ENCODE peak calls at places on chromosomes 11 and 22, in four cellular contexts. W is pancreas, Q is fibroblast of lung, C is hepatocyte. V is an unnamed sample. For H3K36me3, the result is how much of the 10 kb centered on the place peaks cover.

GRCh38 chr11:10263929-10264328 is 30.1 kb downstream of the SBF2 start:
- DNase-seq in W (no peak), Q (peak), C (no peak), V (peak)

GRCh38 chr11:114121138-114121537 is 61.6 kb downstream of the ZBTB16 start:
- DNase-seq in W (no peak), Q (no peak), C (no peak), V (no peak)

GRCh38 chr11:132556316-132556715 is 976.0 kb downstream of the OPCML start:
- DNase-seq in W (no peak), Q (no peak), C (no peak), V (no peak)

GRCh38 chr11:61891331-61892084 is at the start of gene FADS3:
- DNase-seq in W (peak), Q (peak), C (peak), V (peak)

GRCh38 chr11:68118753-68119448 is 2.3 kb downstream of the CHKA start:
- DNase-seq in W (no peak), Q (peak), C (peak), V (no peak)

GRCh38 chr22:50185384-50186087 is at the start of gene TRABD:
- DNase-seq in W (peak), Q (peak), C (peak), V (no peak)

GRCh38 chr11:27282806-27283205 is 80.2 kb downstream of the CCDC34 start:
- DNase-seq in W (no peak), Q (peak), C (no peak), V (no peak)

GRCh38 chr22:48796295-48797015 is 1031.2 kb downstream of the BRD1 start:
- DNase-seq in W (no peak), Q (no peak), C (no peak), V (no peak)

GRCh38 chr22:29979645-29980303 is 96.8 kb downstream of the MTMR3 start:
- DNase-seq in W (no peak), Q (no peak), C (no peak), V (peak)

GRCh38 chr22:23088199-23088604 is 17.9 kb downstream of the GNAZ start:
- DNase-seq in W (no peak), Q (no peak), C (no peak), V (no peak)

GRCh38 chr11:125111341-125112234 is at the start of gene TMEM218:
- DNase-seq in W (peak), Q (peak), C (peak), V (peak)

GRCh38 chr11:130666781-130667251 is 218.4 kb downstream of the ADAMTS15 start:
- DNase-seq in W (no peak), Q (peak), C (no peak), V (no peak)

GRCh38 chr11:134069996-134070845 is 1.3 kb downstream of the JAM3 start:
- DNase-seq in W (no peak), Q (no peak), C (no peak), V (no peak)

GRCh38 chr22:44129614-44129976 is 51.1 kb upstream of the PARVG start:
- DNase-seq in W (no peak), Q (peak), C (no peak), V (no peak)

GRCh38 chr11:11389238-11389637 is 36.2 kb upstream of the CSNK2A3 start:
- DNase-seq in W (no peak), Q (no peak), C (no peak), V (no peak)

GRCh38 chr11:67646535-67647336 is 3.8 kb downstream of the ACY3 start:
- DNase-seq in W (no peak), Q (no peak), C (no peak), V (no peak)

GRCh38 chr22:24503137-24503850 is 8.2 kb downstream of the UPB1 start:
- DNase-seq in W (peak), Q (peak), C (peak), V (no peak)

GRCh38 chr11:68269414-68270081 is 2.2 kb downstream of the C11orf24 start:
- DNase-seq in W (no peak), Q (peak), C (peak), V (no peak)

GRCh38 chr11:68704887-68705286 is 20.5 kb downstream of the GAL start:
- DNase-seq in W (no peak), Q (peak), C (no peak), V (no peak)

GRCh38 chr11:85941380-85941973 is 86.3 kb downstream of the CCDC83 start:
- DNase-seq in W (no peak), Q (peak), C (peak), V (no peak)

GRCh38 chr22:19359554-19360299 is 68.2 kb upstream of the CLTCL1 start:
- DNase-seq in W (no peak), Q (no peak), C (no peak), V (no peak)

GRCh38 chr22:48838376-48838775 is 989.3 kb downstream of the BRD1 start:
- DNase-seq in W (no peak), Q (no peak), C (no peak), V (no peak)

GRCh38 chr11:67387518-67387917 is 4.3 kb upstream of the RAD9A start:
- DNase-seq in W (no peak), Q (no peak), C (no peak), V (no peak)

GRCh38 chr22:39212721-39213376 is 31.9 kb downstream of the PDGFB start:
- DNase-seq in W (peak), Q (peak), C (no peak), V (no peak)

GRCh38 chr22:44567846-44568493 is 69.9 kb upstream of the RTL6 start:
- DNase-seq in W (peak), Q (peak), C (peak), V (no peak)

GRCh38 chr11:62554377-62554776 is 7.8 kb upstream of the AHNAK start:
- DNase-seq in W (no peak), Q (no peak), C (no peak), V (no peak)

DNA sequence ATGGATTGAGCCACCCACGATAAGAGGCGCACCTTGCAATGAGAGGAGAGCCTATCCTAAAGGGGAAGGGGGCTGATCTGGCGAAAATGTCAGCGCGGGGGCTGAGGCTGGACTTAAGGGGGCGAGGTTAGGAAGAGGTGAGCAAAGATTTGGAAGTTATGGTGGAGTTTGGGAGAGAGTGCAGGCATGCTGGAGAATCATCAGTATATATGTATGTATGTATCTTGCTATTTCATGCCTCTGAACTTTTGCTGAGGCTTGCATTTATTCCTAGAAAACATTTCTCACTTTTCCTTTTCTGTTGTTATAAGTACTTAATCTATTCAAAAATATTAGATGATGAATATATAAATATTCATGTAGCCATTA is 17.2 kb upstream of the THRSP start:
- DNase-seq in W (no peak), Q (no peak), C (no peak), V (no peak)
- TF ChIP-seq CTCF in W (no peak), Q (no peak), C (no peak), V (no peak)

DNA sequence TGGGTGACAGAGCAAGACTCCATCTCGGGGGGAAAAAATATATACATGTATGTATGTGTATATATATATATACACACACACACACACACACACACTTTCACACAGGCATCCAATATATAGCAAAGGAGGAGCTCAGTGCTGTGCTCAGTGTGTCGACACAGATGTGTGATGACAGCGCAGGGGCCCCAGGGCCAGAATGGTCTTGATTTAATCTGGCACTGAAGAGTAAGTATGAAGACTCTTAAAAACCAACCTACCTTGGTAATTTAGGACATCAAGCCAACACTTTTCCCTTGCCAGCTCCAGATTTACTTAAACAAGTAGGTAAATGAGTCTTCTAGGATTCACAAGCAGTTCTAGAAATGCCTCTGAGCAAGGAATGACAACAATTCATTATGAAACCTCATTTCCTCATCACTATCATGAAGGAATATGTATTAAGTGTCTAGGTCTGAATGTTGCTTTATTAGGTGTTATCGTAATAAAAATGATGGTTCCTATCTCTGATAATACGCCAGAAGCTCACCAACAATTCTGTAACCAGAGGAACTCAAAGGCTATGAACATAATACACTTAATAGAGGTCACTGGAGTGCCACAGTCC is 71.5 kb downstream of the SGSM3 start:
- DNase-seq in W (no peak), Q (no peak), C (no peak), V (no peak)
- H3K36me3 ChIP-seq in W (under half), Q (under half), C (under half), V (under half)

GRCh38 chr11:126537492-126537891 is 182.0 kb downstream of the ST3GAL4 start:
- DNase-seq in W (no peak), Q (no peak), C (no peak), V (no peak)
- H3K4me3 ChIP-seq in W (no peak), Q (no peak), C (no peak), V (no peak)

GRCh38 chr22:32123657-32124056 is 35.4 kb downstream of the C22orf42 start:
- DNase-seq in W (no peak), Q (no peak), C (no peak), V (no peak)
- TF ChIP-seq CTCF in W (no peak), Q (no peak), C (no peak), V (no peak)

GRCh38 chr11:47356129-47356997 is 3.9 kb upstream of the MYBPC3 start:
- DNase-seq in W (no peak), Q (no peak), C (no peak), V (no peak)
- H3K36me3 ChIP-seq in W (under half), Q (under half), C (under half), V (under half)

DNA sequence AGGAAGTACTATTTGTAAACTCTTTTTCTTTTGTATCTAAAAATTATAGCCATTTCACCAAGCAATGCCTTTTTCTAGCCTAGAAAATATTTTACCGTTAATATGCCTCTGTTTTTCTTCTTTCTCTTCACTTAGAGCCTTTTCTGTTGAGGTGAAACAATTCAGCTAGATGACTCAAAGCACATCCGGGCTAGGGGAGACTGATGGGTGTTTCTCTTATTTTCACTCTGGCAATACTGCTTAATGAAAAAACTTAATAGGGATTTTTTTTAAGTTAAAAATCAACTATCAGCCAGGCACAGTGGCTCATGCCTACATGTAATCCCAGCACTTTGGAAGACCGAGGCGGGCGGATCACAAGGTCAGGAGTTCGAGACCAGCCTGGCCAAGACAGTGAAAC is 93.3 kb downstream of the SGSM3 start:
- DNase-seq in W (no peak), Q (no peak), C (no peak), V (no peak)
- H3K4me3 ChIP-seq in W (no peak), Q (no peak), C (no peak), V (no peak)

GRCh38 chr11:103729653-103730052 is 306.8 kb upstream of the DDI1 start:
- DNase-seq in W (no peak), Q (peak), C (no peak), V (no peak)

GRCh38 chr11:103733889-103734288 is 302.6 kb upstream of the DDI1 start:
- DNase-seq in W (no peak), Q (no peak), C (no peak), V (no peak)

GRCh38 chr11:103735497-103736032 is 300.9 kb upstream of the DDI1 start:
- DNase-seq in W (no peak), Q (no peak), C (no peak), V (no peak)

GRCh38 chr11:103730151-103730940 is 306.1 kb upstream of the DDI1 start:
- DNase-seq in W (no peak), Q (peak), C (no peak), V (no peak)

DNA sequence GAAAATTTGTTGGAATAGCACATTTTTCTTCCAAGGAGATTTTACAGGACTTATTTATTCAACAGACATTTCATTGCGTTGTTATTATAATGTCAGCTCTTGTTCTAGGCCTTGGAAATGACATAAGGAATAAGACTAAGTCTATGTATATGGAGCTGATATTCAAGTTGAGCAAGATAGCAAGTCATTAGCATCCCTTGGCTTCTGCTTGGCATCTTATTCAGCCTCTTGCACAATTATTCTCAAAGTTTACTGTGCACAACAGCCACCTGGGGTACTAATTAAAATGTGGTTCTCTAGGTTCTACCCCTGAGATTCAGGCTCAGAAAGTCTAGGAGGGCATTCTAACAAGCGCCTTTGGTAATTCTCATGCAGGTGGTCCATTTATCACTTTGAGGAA is 304.8 kb upstream of the DDI1 start:
- DNase-seq in W (no peak), Q (peak), C (no peak), V (no peak)
- TF ChIP-seq CTCF in W (no peak), Q (no peak), C (no peak), V (no peak)

GRCh38 chr11:46350695-46351094 is 3.4 kb downstream of the DGKZ start:
- DNase-seq in W (no peak), Q (no peak), C (no peak), V (no peak)
- H3K36me3 ChIP-seq in W (under half), Q (under half), C (under half), V (under half)

V was measured in BJ.